ENCODE peak calls at places on chromosomes 6 and 20, in four cellular contexts. A is NCI-H524 treated with DMSO at 0.1 percent for 48 hours, G is transverse colon, S is KG1. K is an unnamed sample.

GRCh38 chr20:50561379-50562078 is 51.3 kb downstream of the PTPN1 start:
- DNase-seq in A (no peak), G (no peak), S (no peak), K (peak)

GRCh38 chr6:80642452-80642851 is 536.0 kb downstream of the BCKDHB start:
- DNase-seq in A (no peak), G (no peak), S (no peak), K (peak)

GRCh38 chr6:152916035-152916434 is 66.8 kb downstream of the FBXO5 start:
- DNase-seq in A (no peak), G (no peak), S (no peak), K (no peak)

GRCh38 chr6:116512155-116512559 is 718 bp downstream of the CALHM5 start:
- DNase-seq in A (no peak), G (no peak), S (no peak), K (no peak)

GRCh38 chr6:149963212-149963461 is 606 bp upstream of the ULBP1 start:
- DNase-seq in A (no peak), G (no peak), S (no peak), K (peak)

GRCh38 chr20:25459916-25460590 is 52.6 kb downstream of the GINS1 start:
- DNase-seq in A (no peak), G (no peak), S (no peak), K (no peak)

GRCh38 chr20:36322131-36322530 is 16.0 kb downstream of the DLGAP4 start:
- DNase-seq in A (no peak), G (no peak), S (no peak), K (no peak)

GRCh38 chr6:106547053-106547414 is 82.3 kb downstream of the RTN4IP1 start:
- DNase-seq in A (no peak), G (no peak), S (peak), K (no peak)

GRCh38 chr6:140744648-140745320 is 1370.3 kb upstream of the CITED2 start:
- DNase-seq in A (no peak), G (no peak), S (no peak), K (peak)

GRCh38 chr6:31354248-31354647 is 2.7 kb downstream of the HLA-B start:
- DNase-seq in A (no peak), G (no peak), S (no peak), K (no peak)